ENCODE peak calls at places on chromosomes 1 and 21, in nine cellular contexts. A is GDM1, T is NAMALWA, K is tibial artery, U is AG04450, H is A549, Y is NCI-H1092, G is A172, O is amygdala. R is an unnamed sample.

GRCh38 chr1:171913385-171913784 is 72.1 kb downstream of the DNM3 start:
- DNase-seq in A (no peak), T (no peak), K (no peak), U (no peak), H (peak), Y (no peak), G (peak), O (no peak), R (peak)

GRCh38 chr1:25129380-25129779 is 102.9 kb downstream of the SYF2 start:
- DNase-seq in A (no peak), T (no peak), K (no peak), U (no peak), H (no peak), Y (no peak), G (no peak), O (no peak), R (no peak)

GRCh38 chr1:111600886-111601386 is 18.7 kb upstream of the RAP1A start:
- DNase-seq in A (no peak), T (peak), K (no peak), U (no peak), H (no peak), Y (no peak), G (no peak), O (no peak), R (no peak)

GRCh38 chr1:223216482-223217205 is 73.6 kb upstream of the TLR5 start:
- DNase-seq in A (no peak), T (no peak), K (no peak), U (no peak), H (no peak), Y (no peak), G (no peak), O (no peak), R (no peak)

GRCh38 chr1:76433528-76433927 is 359.0 kb downstream of the ST6GALNAC3 start:
- DNase-seq in A (no peak), T (no peak), K (no peak), U (no peak), H (no peak), Y (no peak), G (no peak), O (no peak), R (no peak)

GRCh38 chr1:218242171-218242570 is 42.9 kb upstream of the RRP15 start:
- DNase-seq in A (no peak), T (no peak), K (no peak), U (no peak), H (no peak), Y (no peak), G (no peak), O (no peak), R (no peak)

GRCh38 chr1:45359882-45360513 is 19.8 kb upstream of the MUTYH start:
- DNase-seq in A (peak), T (peak), K (peak), U (peak), H (no peak), Y (peak), G (peak), O (no peak), R (peak)

GRCh38 chr1:77704736-77705135 is 22.3 kb upstream of the ZZZ3 start:
- DNase-seq in A (no peak), T (no peak), K (no peak), U (no peak), H (no peak), Y (no peak), G (no peak), O (no peak), R (peak)

GRCh38 chr1:159030311-159030710 is 20.6 kb downstream of the IFI16 start:
- DNase-seq in A (no peak), T (no peak), K (no peak), U (no peak), H (no peak), Y (no peak), G (no peak), O (no peak), R (peak)

GRCh38 chr1:153959454-153959853 is 1.0 kb upstream of the CRTC2 start:
- DNase-seq in A (no peak), T (no peak), K (no peak), U (no peak), H (no peak), Y (no peak), G (no peak), O (no peak), R (no peak)

GRCh38 chr1:20380616-20381035 is 90.0 kb downstream of the VWA5B1 start:
- DNase-seq in A (no peak), T (no peak), K (no peak), U (peak), H (peak), Y (no peak), G (peak), O (no peak), R (no peak)

GRCh38 chr1:94247146-94248094 is 10.0 kb upstream of the ARHGAP29 start:
- DNase-seq in A (peak), T (no peak), K (peak), U (no peak), H (peak), Y (peak), G (peak), O (no peak), R (peak)

GRCh38 chr21:46559291-46559983 is 45.4 kb downstream of the S100B start:
- DNase-seq in A (no peak), T (peak), K (no peak), U (no peak), H (no peak), Y (no peak), G (no peak), O (no peak), R (no peak)

GRCh38 chr21:44425895-44426662 is 29.2 kb upstream of the LRRC3 start:
- DNase-seq in A (no peak), T (no peak), K (peak), U (no peak), H (no peak), Y (no peak), G (no peak), O (no peak), R (no peak)

GRCh38 chr1:28058168-28058567 is 30.2 kb downstream of the EYA3 start:
- DNase-seq in A (no peak), T (no peak), K (no peak), U (no peak), H (no peak), Y (peak), G (no peak), O (no peak), R (no peak)

GRCh38 chr1:85224734-85225623 is 24.2 kb upstream of the SYDE2 start:
- DNase-seq in A (no peak), T (no peak), K (no peak), U (no peak), H (no peak), Y (peak), G (no peak), O (no peak), R (no peak)

GRCh38 chr1:153549741-153550397 is 811 bp upstream of the S100A3 start:
- DNase-seq in A (no peak), T (no peak), K (peak), U (no peak), H (no peak), Y (no peak), G (no peak), O (no peak), R (no peak)

GRCh38 chr1:8151647-8152046 is 125.5 kb upstream of the ERRFI1 start:
- DNase-seq in A (no peak), T (no peak), K (no peak), U (no peak), H (no peak), Y (no peak), G (no peak), O (no peak), R (no peak)

GRCh38 chr1:167715653-167716302 is 6.0 kb upstream of the MPZL1 start:
- DNase-seq in A (no peak), T (no peak), K (no peak), U (no peak), H (no peak), Y (no peak), G (no peak), O (no peak), R (no peak)

GRCh38 chr1:115107501-115108260 is 18.4 kb upstream of the TSPAN2 start:
- DNase-seq in A (no peak), T (no peak), K (no peak), U (peak), H (no peak), Y (no peak), G (no peak), O (no peak), R (no peak)

GRCh38 chr1:9066945-9067807 is 2.3 kb downstream of the SLC2A5 start:
- DNase-seq in A (no peak), T (no peak), K (peak), U (peak), H (no peak), Y (no peak), G (no peak), O (no peak), R (peak)

GRCh38 chr1:113072141-113072756 is 749 bp upstream of the LRIG2 start:
- DNase-seq in A (no peak), T (no peak), K (no peak), U (no peak), H (no peak), Y (no peak), G (no peak), O (no peak), R (no peak)

R was measured in dermis microvascular lymphatic vessel endothelial cell.